ENCODE peak calls at places on chromosomes 16 and 17, in eight cellular contexts. One of them, this sample, is unnamed.

GRCh38 chr17:77352441-77352840 is 211.7 kb downstream of the SEC14L1 start:
- DNase-seq in coronary artery: peak; percentile 8
- DNase-seq in HEK293T: no peak
- DNase-seq in central memory CD4-positive, alpha-beta T cell: no peak
- DNase-seq in stimulated activated CD8-positive, alpha-beta memory T cell treated with anti-CD3 and anti-CD28 coated beads, Interleukin-4, amount 100 ng/mL, for 1 hour: no peak
- DNase-seq in IMR-90: no peak
- DNase-seq in SW480: no peak
- DNase-seq in stimulated activated CD4-positive, alpha-beta T cell treated with anti-CD3 and anti-CD28 coated beads, Interleukin-12 subunit alpha, Interleukin-12 subunit beta, amount 100 ng/mL, for 4 hours: no peak
- DNase-seq in this sample: peak; percentile 69

GRCh38 chr16:84084570-84085270 is 32.0 kb downstream of the MBTPS1 start:
- DNase-seq in coronary artery: no peak
- DNase-seq in HEK293T: peak; percentile 81
- DNase-seq in central memory CD4-positive, alpha-beta T cell: peak; percentile 61
- DNase-seq in stimulated activated CD8-positive, alpha-beta memory T cell treated with anti-CD3 and anti-CD28 coated beads, Interleukin-4, amount 100 ng/mL, for 1 hour: peak; percentile 24
- DNase-seq in IMR-90: peak; percentile 65
- DNase-seq in SW480: peak; percentile 69
- DNase-seq in stimulated activated CD4-positive, alpha-beta T cell treated with anti-CD3 and anti-CD28 coated beads, Interleukin-12 subunit alpha, Interleukin-12 subunit beta, amount 100 ng/mL, for 4 hours: peak; percentile 56
- DNase-seq in this sample: peak; percentile 47

GRCh38 chr17:44906010-44906646 is 6.9 kb upstream of the EFTUD2 start:
- DNase-seq in coronary artery: no peak
- DNase-seq in HEK293T: no peak
- DNase-seq in central memory CD4-positive, alpha-beta T cell: no peak
- DNase-seq in stimulated activated CD8-positive, alpha-beta memory T cell treated with anti-CD3 and anti-CD28 coated beads, Interleukin-4, amount 100 ng/mL, for 1 hour: no peak
- DNase-seq in IMR-90: peak; percentile 96
- DNase-seq in SW480: peak; percentile 85
- DNase-seq in stimulated activated CD4-positive, alpha-beta T cell treated with anti-CD3 and anti-CD28 coated beads, Interleukin-12 subunit alpha, Interleukin-12 subunit beta, amount 100 ng/mL, for 4 hours: no peak
- DNase-seq in this sample: no peak

GRCh38 chr16:20084624-20085226 is 11.0 kb upstream of the GPR139 start:
- DNase-seq in coronary artery: no peak
- DNase-seq in HEK293T: no peak
- DNase-seq in central memory CD4-positive, alpha-beta T cell: no peak
- DNase-seq in stimulated activated CD8-positive, alpha-beta memory T cell treated with anti-CD3 and anti-CD28 coated beads, Interleukin-4, amount 100 ng/mL, for 1 hour: no peak
- DNase-seq in IMR-90: no peak
- DNase-seq in SW480: peak; percentile 35
- DNase-seq in stimulated activated CD4-positive, alpha-beta T cell treated with anti-CD3 and anti-CD28 coated beads, Interleukin-12 subunit alpha, Interleukin-12 subunit beta, amount 100 ng/mL, for 4 hours: no peak
- DNase-seq in this sample: no peak

GRCh38 chr17:67995568-67996191 is 589 bp downstream of the C17orf58 start:
- DNase-seq in coronary artery: no peak
- DNase-seq in HEK293T: no peak
- DNase-seq in central memory CD4-positive, alpha-beta T cell: no peak
- DNase-seq in stimulated activated CD8-positive, alpha-beta memory T cell treated with anti-CD3 and anti-CD28 coated beads, Interleukin-4, amount 100 ng/mL, for 1 hour: no peak
- DNase-seq in IMR-90: no peak
- DNase-seq in SW480: peak; percentile 16
- DNase-seq in stimulated activated CD4-positive, alpha-beta T cell treated with anti-CD3 and anti-CD28 coated beads, Interleukin-12 subunit alpha, Interleukin-12 subunit beta, amount 100 ng/mL, for 4 hours: no peak
- DNase-seq in this sample: peak; percentile 90

GRCh38 chr16:70750893-70751467 is 50.0 kb downstream of the VAC14 start:
- DNase-seq in coronary artery: peak; percentile 87
- DNase-seq in HEK293T: no peak
- DNase-seq in central memory CD4-positive, alpha-beta T cell: no peak
- DNase-seq in stimulated activated CD8-positive, alpha-beta memory T cell treated with anti-CD3 and anti-CD28 coated beads, Interleukin-4, amount 100 ng/mL, for 1 hour: no peak
- DNase-seq in IMR-90: peak; percentile 99
- DNase-seq in SW480: no peak
- DNase-seq in stimulated activated CD4-positive, alpha-beta T cell treated with anti-CD3 and anti-CD28 coated beads, Interleukin-12 subunit alpha, Interleukin-12 subunit beta, amount 100 ng/mL, for 4 hours: no peak
- DNase-seq in this sample: no peak

GRCh38 chr17:80270836-80271235 is 10.2 kb downstream of the RNF213 start:
- DNase-seq in coronary artery: no peak
- DNase-seq in HEK293T: peak; percentile 85
- DNase-seq in central memory CD4-positive, alpha-beta T cell: peak; percentile 40
- DNase-seq in stimulated activated CD8-positive, alpha-beta memory T cell treated with anti-CD3 and anti-CD28 coated beads, Interleukin-4, amount 100 ng/mL, for 1 hour: no peak
- DNase-seq in IMR-90: no peak
- DNase-seq in SW480: no peak
- DNase-seq in stimulated activated CD4-positive, alpha-beta T cell treated with anti-CD3 and anti-CD28 coated beads, Interleukin-12 subunit alpha, Interleukin-12 subunit beta, amount 100 ng/mL, for 4 hours: peak; percentile 50
- DNase-seq in this sample: no peak

GRCh38 chr17:14301761-14302401 is 1.0 kb downstream of the HS3ST3B1 start:
- DNase-seq in coronary artery: no peak
- DNase-seq in HEK293T: no peak
- DNase-seq in central memory CD4-positive, alpha-beta T cell: peak; percentile 64
- DNase-seq in stimulated activated CD8-positive, alpha-beta memory T cell treated with anti-CD3 and anti-CD28 coated beads, Interleukin-4, amount 100 ng/mL, for 1 hour: no peak
- DNase-seq in IMR-90: peak; percentile 48
- DNase-seq in SW480: peak; percentile 46
- DNase-seq in stimulated activated CD4-positive, alpha-beta T cell treated with anti-CD3 and anti-CD28 coated beads, Interleukin-12 subunit alpha, Interleukin-12 subunit beta, amount 100 ng/mL, for 4 hours: peak; percentile 53
- DNase-seq in this sample: no peak

GRCh38 chr17:55426851-55427586 is 5.4 kb upstream of the MMD start:
- DNase-seq in coronary artery: no peak
- DNase-seq in HEK293T: no peak
- DNase-seq in central memory CD4-positive, alpha-beta T cell: no peak
- DNase-seq in stimulated activated CD8-positive, alpha-beta memory T cell treated with anti-CD3 and anti-CD28 coated beads, Interleukin-4, amount 100 ng/mL, for 1 hour: no peak
- DNase-seq in IMR-90: peak; percentile 58
- DNase-seq in SW480: no peak
- DNase-seq in stimulated activated CD4-positive, alpha-beta T cell treated with anti-CD3 and anti-CD28 coated beads, Interleukin-12 subunit alpha, Interleukin-12 subunit beta, amount 100 ng/mL, for 4 hours: no peak
- DNase-seq in this sample: no peak

GRCh38 chr17:17774009-17774881 is 62.5 kb downstream of the SREBF1 start:
- DNase-seq in coronary artery: no peak
- DNase-seq in HEK293T: no peak
- DNase-seq in central memory CD4-positive, alpha-beta T cell: no peak
- DNase-seq in stimulated activated CD8-positive, alpha-beta memory T cell treated with anti-CD3 and anti-CD28 coated beads, Interleukin-4, amount 100 ng/mL, for 1 hour: no peak
- DNase-seq in IMR-90: peak; percentile 52
- DNase-seq in SW480: peak; percentile 31
- DNase-seq in stimulated activated CD4-positive, alpha-beta T cell treated with anti-CD3 and anti-CD28 coated beads, Interleukin-12 subunit alpha, Interleukin-12 subunit beta, amount 100 ng/mL, for 4 hours: no peak
- DNase-seq in this sample: no peak

GRCh38 chr16:78538919-78539318 is 439.5 kb downstream of the WWOX start:
- DNase-seq in coronary artery: no peak
- DNase-seq in HEK293T: no peak
- DNase-seq in central memory CD4-positive, alpha-beta T cell: no peak
- DNase-seq in stimulated activated CD8-positive, alpha-beta memory T cell treated with anti-CD3 and anti-CD28 coated beads, Interleukin-4, amount 100 ng/mL, for 1 hour: no peak
- DNase-seq in IMR-90: no peak
- DNase-seq in SW480: no peak
- DNase-seq in stimulated activated CD4-positive, alpha-beta T cell treated with anti-CD3 and anti-CD28 coated beads, Interleukin-12 subunit alpha, Interleukin-12 subunit beta, amount 100 ng/mL, for 4 hours: no peak
- DNase-seq in this sample: no peak

GRCh38 chr17:336110-337021 is 16.2 kb downstream of the RPH3AL start:
- DNase-seq in coronary artery: no peak
- DNase-seq in HEK293T: no peak
- DNase-seq in central memory CD4-positive, alpha-beta T cell: peak; percentile 53
- DNase-seq in stimulated activated CD8-positive, alpha-beta memory T cell treated with anti-CD3 and anti-CD28 coated beads, Interleukin-4, amount 100 ng/mL, for 1 hour: no peak
- DNase-seq in IMR-90: no peak
- DNase-seq in SW480: no peak
- DNase-seq in stimulated activated CD4-positive, alpha-beta T cell treated with anti-CD3 and anti-CD28 coated beads, Interleukin-12 subunit alpha, Interleukin-12 subunit beta, amount 100 ng/mL, for 4 hours: peak; percentile 47
- DNase-seq in this sample: peak; percentile 93

GRCh38 chr16:52191533-52192134 is 355.3 kb downstream of the TOX3 start:
- DNase-seq in coronary artery: no peak
- DNase-seq in HEK293T: peak; percentile 72
- DNase-seq in central memory CD4-positive, alpha-beta T cell: peak; percentile 13
- DNase-seq in stimulated activated CD8-positive, alpha-beta memory T cell treated with anti-CD3 and anti-CD28 coated beads, Interleukin-4, amount 100 ng/mL, for 1 hour: peak; percentile 8
- DNase-seq in IMR-90: peak; percentile 58
- DNase-seq in SW480: peak; percentile 50
- DNase-seq in stimulated activated CD4-positive, alpha-beta T cell treated with anti-CD3 and anti-CD28 coated beads, Interleukin-12 subunit alpha, Interleukin-12 subunit beta, amount 100 ng/mL, for 4 hours: peak; percentile 23
- DNase-seq in this sample: no peak

GRCh38 chr16:56401482-56401881 is 23.9 kb downstream of the AMFR start:
- DNase-seq in coronary artery: no peak
- DNase-seq in HEK293T: peak; percentile 53
- DNase-seq in central memory CD4-positive, alpha-beta T cell: no peak
- DNase-seq in stimulated activated CD8-positive, alpha-beta memory T cell treated with anti-CD3 and anti-CD28 coated beads, Interleukin-4, amount 100 ng/mL, for 1 hour: no peak
- DNase-seq in IMR-90: no peak
- DNase-seq in SW480: peak; percentile 20
- DNase-seq in stimulated activated CD4-positive, alpha-beta T cell treated with anti-CD3 and anti-CD28 coated beads, Interleukin-12 subunit alpha, Interleukin-12 subunit beta, amount 100 ng/mL, for 4 hours: no peak
- DNase-seq in this sample: no peak

GRCh38 chr17:62823111-62823895 is 15.2 kb upstream of the MARCHF10 start:
- DNase-seq in coronary artery: no peak
- DNase-seq in HEK293T: no peak
- DNase-seq in central memory CD4-positive, alpha-beta T cell: no peak
- DNase-seq in stimulated activated CD8-positive, alpha-beta memory T cell treated with anti-CD3 and anti-CD28 coated beads, Interleukin-4, amount 100 ng/mL, for 1 hour: no peak
- DNase-seq in IMR-90: no peak
- DNase-seq in SW480: no peak
- DNase-seq in stimulated activated CD4-positive, alpha-beta T cell treated with anti-CD3 and anti-CD28 coated beads, Interleukin-12 subunit alpha, Interleukin-12 subunit beta, amount 100 ng/mL, for 4 hours: no peak
- DNase-seq in this sample: peak; percentile 66

GRCh38 chr17:18039535-18040286 is 503 bp downstream of the GID4 start:
- DNase-seq in coronary artery: no peak
- DNase-seq in HEK293T: peak; percentile 36
- DNase-seq in central memory CD4-positive, alpha-beta T cell: no peak
- DNase-seq in stimulated activated CD8-positive, alpha-beta memory T cell treated with anti-CD3 and anti-CD28 coated beads, Interleukin-4, amount 100 ng/mL, for 1 hour: peak; percentile 21
- DNase-seq in IMR-90: no peak
- DNase-seq in SW480: peak; percentile 61
- DNase-seq in stimulated activated CD4-positive, alpha-beta T cell treated with anti-CD3 and anti-CD28 coated beads, Interleukin-12 subunit alpha, Interleukin-12 subunit beta, amount 100 ng/mL, for 4 hours: no peak
- DNase-seq in this sample: peak; percentile 90

GRCh38 chr16:27310576-27311448 is 3.0 kb upstream of the IL4R start:
- DNase-seq in coronary artery: no peak
- DNase-seq in HEK293T: no peak
- DNase-seq in central memory CD4-positive, alpha-beta T cell: no peak
- DNase-seq in stimulated activated CD8-positive, alpha-beta memory T cell treated with anti-CD3 and anti-CD28 coated beads, Interleukin-4, amount 100 ng/mL, for 1 hour: no peak
- DNase-seq in IMR-90: no peak
- DNase-seq in SW480: no peak
- DNase-seq in stimulated activated CD4-positive, alpha-beta T cell treated with anti-CD3 and anti-CD28 coated beads, Interleukin-12 subunit alpha, Interleukin-12 subunit beta, amount 100 ng/mL, for 4 hours: no peak
- DNase-seq in this sample: peak; percentile 29

GRCh38 chr16:70483426-70483825 is 29.0 kb downstream of the FCSK start:
- DNase-seq in coronary artery: no peak
- DNase-seq in HEK293T: no peak
- DNase-seq in central memory CD4-positive, alpha-beta T cell: no peak
- DNase-seq in stimulated activated CD8-positive, alpha-beta memory T cell treated with anti-CD3 and anti-CD28 coated beads, Interleukin-4, amount 100 ng/mL, for 1 hour: no peak
- DNase-seq in IMR-90: no peak
- DNase-seq in SW480: no peak
- DNase-seq in stimulated activated CD4-positive, alpha-beta T cell treated with anti-CD3 and anti-CD28 coated beads, Interleukin-12 subunit alpha, Interleukin-12 subunit beta, amount 100 ng/mL, for 4 hours: no peak
- DNase-seq in this sample: no peak

GRCh38 chr17:50482110-50482509 is 3.5 kb downstream of the RSAD1 start:
- DNase-seq in coronary artery: no peak
- DNase-seq in HEK293T: no peak
- DNase-seq in central memory CD4-positive, alpha-beta T cell: no peak
- DNase-seq in stimulated activated CD8-positive, alpha-beta memory T cell treated with anti-CD3 and anti-CD28 coated beads, Interleukin-4, amount 100 ng/mL, for 1 hour: no peak
- DNase-seq in IMR-90: no peak
- DNase-seq in SW480: no peak
- DNase-seq in stimulated activated CD4-positive, alpha-beta T cell treated with anti-CD3 and anti-CD28 coated beads, Interleukin-12 subunit alpha, Interleukin-12 subunit beta, amount 100 ng/mL, for 4 hours: no peak
- DNase-seq in this sample: no peak

GRCh38 chr16:23371368-23371767 is 69.3 kb downstream of the SCNN1B start:
- DNase-seq in coronary artery: no peak
- DNase-seq in HEK293T: no peak
- DNase-seq in central memory CD4-positive, alpha-beta T cell: no peak
- DNase-seq in stimulated activated CD8-positive, alpha-beta memory T cell treated with anti-CD3 and anti-CD28 coated beads, Interleukin-4, amount 100 ng/mL, for 1 hour: no peak
- DNase-seq in IMR-90: no peak
- DNase-seq in SW480: no peak
- DNase-seq in stimulated activated CD4-positive, alpha-beta T cell treated with anti-CD3 and anti-CD28 coated beads, Interleukin-12 subunit alpha, Interleukin-12 subunit beta, amount 100 ng/mL, for 4 hours: no peak
- DNase-seq in this sample: no peak

GRCh38 chr17:30116345-30116660 is 313 bp upstream of the NSRP1 start:
- DNase-seq in coronary artery: no peak
- DNase-seq in HEK293T: no peak
- DNase-seq in central memory CD4-positive, alpha-beta T cell: no peak
- DNase-seq in stimulated activated CD8-positive, alpha-beta memory T cell treated with anti-CD3 and anti-CD28 coated beads, Interleukin-4, amount 100 ng/mL, for 1 hour: no peak
- DNase-seq in IMR-90: no peak
- DNase-seq in SW480: no peak
- DNase-seq in stimulated activated CD4-positive, alpha-beta T cell treated with anti-CD3 and anti-CD28 coated beads, Interleukin-12 subunit alpha, Interleukin-12 subunit beta, amount 100 ng/mL, for 4 hours: no peak
- DNase-seq in this sample: no peak

This sample was measured in lower leg skin.